ENCODE peak calls at places on chromosomes 3 and 15, in seven cellular contexts. D, S, J, L, B, E and N are unnamed samples.

GRCh38 chr3:123157598-123158287 is 44.0 kb upstream of the SEC22A start:
- DNase-seq in D (peak), B (no peak), J (no peak), L (no peak), S (no peak), E (peak), N (no peak)

GRCh38 chr3:133040696-133041523 is 2.7 kb downstream of the TMEM108 start:
- DNase-seq in E (peak), D (peak), B (peak), J (peak), L (peak), S (peak), N (peak)

GRCh38 chr15:77370580-77370979 is 49.3 kb downstream of the PEAK1 start:
- DNase-seq in D (no peak), S (no peak), E (no peak), J (no peak), L (no peak), B (peak), N (no peak)

GRCh38 chr3:106332884-106333283 is 464.1 kb upstream of the CBLB start:
- DNase-seq in L (peak), E (no peak), S (no peak), D (no peak), J (no peak), B (no peak), N (no peak)

GRCh38 chr3:151316267-151316991 is at the start of gene GPR87:
- DNase-seq in B (no peak), S (no peak), L (peak), D (no peak), J (no peak), E (no peak), N (no peak)

GRCh38 chr15:77901921-77902750 is 175.4 kb downstream of the TBC1D2B start:
- DNase-seq in S (peak), J (no peak), E (no peak), L (peak), B (no peak), D (peak), N (no peak)

GRCh38 chr3:182891364-182891763 is 89.0 kb downstream of the DCUN1D1 start:
- DNase-seq in S (no peak), D (no peak), E (no peak), J (no peak), L (no peak), B (no peak), N (no peak)

GRCh38 chr3:149385617-149386298 is 8.3 kb upstream of the TM4SF1 start:
- DNase-seq in J (no peak), L (no peak), S (no peak), E (no peak), D (no peak), B (no peak), N (no peak)

GRCh38 chr3:31432897-31433678 is 99.6 kb upstream of the STT3B start:
- DNase-seq in E (no peak), S (no peak), D (no peak), J (no peak), B (no peak), L (peak), N (no peak)

GRCh38 chr3:110579841-110580550 is 491.6 kb upstream of the NECTIN3 start:
- DNase-seq in J (no peak), D (no peak), L (no peak), B (peak), E (no peak), S (no peak), N (peak)

GRCh38 chr15:50260969-50261496 is 4.5 kb downstream of the HDC start:
- DNase-seq in S (no peak), D (no peak), E (no peak), J (no peak), L (no peak), B (peak), N (no peak)

GRCh38 chr3:135771760-135772159 is 193.8 kb upstream of the PPP2R3A start:
- DNase-seq in D (no peak), L (no peak), B (no peak), E (no peak), S (no peak), J (no peak), N (no peak)

GRCh38 chr15:31459011-31459748 is 132.5 kb downstream of the KLF13 start:
- DNase-seq in E (no peak), D (no peak), J (peak), L (peak), B (no peak), S (no peak), N (no peak)

GRCh38 chr3:140188285-140188684 is 253.3 kb downstream of the CLSTN2 start:
- DNase-seq in E (no peak), S (no peak), D (peak), L (no peak), B (no peak), J (no peak), N (no peak)

GRCh38 chr15:67783303-67783702 is 42.0 kb upstream of the SKOR1 start:
- DNase-seq in J (peak), B (no peak), D (no peak), L (no peak), E (no peak), S (no peak), N (no peak)

GRCh38 chr3:33063651-33064051 is 33.3 kb downstream of the GLB1 start:
- DNase-seq in J (peak), E (no peak), B (peak), L (no peak), S (no peak), D (no peak), N (peak)

GRCh38 chr15:85530079-85530478 is 149.7 kb downstream of the AKAP13 start:
- DNase-seq in B (no peak), E (no peak), D (no peak), L (no peak), S (no peak), J (no peak), N (no peak)

GRCh38 chr15:34085746-34086145 is 15.9 kb downstream of the EMC7 start:
- DNase-seq in L (no peak), S (no peak), B (no peak), J (no peak), E (no peak), D (no peak), N (peak)

GRCh38 chr3:64023187-64023860 is at the start of gene PSMD6:
- DNase-seq in E (peak), B (peak), D (peak), S (peak), J (peak), L (peak), N (peak)

GRCh38 chr15:51982013-51982769 is 10.6 kb upstream of the LEO1 start:
- DNase-seq in L (peak), D (no peak), J (peak), E (no peak), S (no peak), B (peak), N (peak)

GRCh38 chr3:42936157-42936981 is 30.4 kb downstream of the ZNF662 start:
- DNase-seq in J (no peak), B (peak), E (no peak), S (peak), L (peak), D (peak), N (peak)

GRCh38 chr15:68693071-68693470 is 114.3 kb downstream of the CORO2B start:
- DNase-seq in D (no peak), S (no peak), J (no peak), E (no peak), B (no peak), L (no peak), N (peak)

GRCh38 chr15:55031732-55032131 is 165.0 kb downstream of the RSL24D1 start:
- DNase-seq in S (no peak), B (no peak), D (no peak), L (no peak), E (no peak), J (no peak), N (no peak)

GRCh38 chr3:128590948-128591347 is 59.7 kb downstream of the RPN1 start:
- DNase-seq in E (peak), L (no peak), B (no peak), S (no peak), D (no peak), J (no peak), N (no peak)

GRCh38 chr3:122536634-122537033 is 21.9 kb upstream of the KPNA1 start:
- DNase-seq in B (no peak), J (no peak), D (no peak), S (no peak), L (no peak), E (no peak), N (no peak)

GRCh38 chr3:23288286-23288685 is 85.2 kb downstream of the UBE2E2 start:
- DNase-seq in D (peak), L (peak), J (no peak), S (no peak), E (no peak), B (peak), N (no peak)

GRCh38 chr3:143977326-143978262 is 6.0 kb downstream of the DIPK2A start:
- DNase-seq in L (no peak), D (no peak), J (peak), B (peak), S (no peak), E (no peak), N (peak)

GRCh38 chr3:25665646-25666136 is 984 bp upstream of the TOP2B start:
- DNase-seq in S (no peak), B (no peak), E (no peak), D (no peak), J (no peak), L (no peak), N (no peak)

GRCh38 chr3:17741621-17742091 is 775 bp downstream of the TBC1D5 start:
- DNase-seq in J (no peak), L (no peak), B (peak), S (no peak), D (no peak), E (no peak), N (no peak)

GRCh38 chr3:111072016-111072891 is 638 bp downstream of the NECTIN3 start:
- DNase-seq in L (peak), E (peak), D (peak), J (peak), B (peak), S (peak), N (peak)

GRCh38 chr3:46374755-46375154 is 4.0 kb downstream of the CCR5 start:
- DNase-seq in S (no peak), B (no peak), D (no peak), E (no peak), L (no peak), J (no peak), N (no peak)

GRCh38 chr3:46371802-46372340 is 1.1 kb downstream of the CCR5 start:
- DNase-seq in L (peak), E (no peak), D (no peak), J (no peak), B (no peak), S (no peak), N (no peak)

GRCh38 chr3:46375214-46375613 is 4.5 kb downstream of the CCR5 start:
- DNase-seq in S (no peak), B (no peak), J (no peak), D (no peak), L (no peak), E (no peak), N (no peak)

GRCh38 chr3:46370784-46371183 is at the start of gene CCR5:
- DNase-seq in E (no peak), J (peak), D (no peak), B (peak), S (no peak), L (no peak), N (no peak)

GRCh38 chr3:46372492-46373359 is 2.0 kb downstream of the CCR5 start:
- DNase-seq in L (peak), J (peak), E (no peak), S (no peak), D (no peak), B (peak), N (peak)
- TF ChIP-seq CTCF in L (peak), J (peak), E (peak), S (peak), D (peak), B (peak), N (peak)

GRCh38 chr3:180036092-180036677 is 552 bp downstream of the PEX5L start:
- DNase-seq in B (no peak), E (no peak), L (no peak), J (peak), D (no peak), S (no peak), N (no peak)
- H3K4me3 ChIP-seq in B (peak), E (peak), L (peak), J (peak), D (peak), S (no peak), N (no peak)

DNA sequence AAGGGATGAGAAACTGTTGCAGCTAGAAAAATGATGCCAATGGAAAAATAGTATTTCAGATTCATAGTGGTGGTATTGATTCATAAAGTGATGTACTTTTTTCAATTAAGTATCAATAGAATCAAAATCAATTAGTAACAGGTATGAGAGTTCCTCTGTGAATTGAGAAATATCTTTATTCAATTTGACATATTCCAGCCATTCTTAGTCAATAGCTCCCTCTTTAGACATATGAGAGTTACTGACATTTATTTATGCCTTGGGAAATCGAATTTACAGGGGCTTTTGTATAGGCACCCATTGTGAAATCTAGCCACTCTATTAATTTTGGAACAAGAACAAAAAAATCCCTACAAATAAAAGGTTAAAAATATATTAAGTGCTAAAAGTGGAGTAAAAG is 386.9 kb upstream of the CNTN3 start:
- DNase-seq in B (peak), D (no peak), S (no peak), L (peak), J (peak), E (no peak), N (peak)
- TF ChIP-seq CTCF in B (no peak), D (peak), S (no peak), L (peak), J (peak), E (peak), N (peak)

DNA sequence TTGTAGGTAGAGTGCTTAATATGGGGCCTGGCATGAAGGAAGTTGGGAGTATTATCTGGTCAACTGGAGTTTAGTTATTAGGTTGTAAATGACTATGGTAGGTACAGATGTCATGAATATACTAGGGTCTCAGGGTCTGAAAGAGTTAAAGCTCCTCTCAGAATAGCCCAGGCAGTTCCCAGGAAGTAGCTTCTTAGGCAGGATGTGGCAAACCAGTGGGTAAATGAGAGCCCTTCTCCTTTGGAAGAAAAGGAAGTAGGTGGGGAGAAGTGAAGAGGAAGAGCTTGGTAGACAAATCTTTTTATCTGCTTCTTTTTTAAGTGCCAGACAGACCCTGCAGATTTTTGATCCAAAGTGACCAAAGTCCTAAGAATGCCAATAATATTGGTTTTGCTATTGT is 24.5 kb downstream of the MAP2K1 start:
- DNase-seq in J (no peak), S (no peak), D (no peak), B (no peak), E (no peak), L (no peak), N (no peak)
- H3K4me3 ChIP-seq in J (no peak), S (no peak), D (no peak), B (no peak), E (no peak), L (no peak), N (no peak)

DNA sequence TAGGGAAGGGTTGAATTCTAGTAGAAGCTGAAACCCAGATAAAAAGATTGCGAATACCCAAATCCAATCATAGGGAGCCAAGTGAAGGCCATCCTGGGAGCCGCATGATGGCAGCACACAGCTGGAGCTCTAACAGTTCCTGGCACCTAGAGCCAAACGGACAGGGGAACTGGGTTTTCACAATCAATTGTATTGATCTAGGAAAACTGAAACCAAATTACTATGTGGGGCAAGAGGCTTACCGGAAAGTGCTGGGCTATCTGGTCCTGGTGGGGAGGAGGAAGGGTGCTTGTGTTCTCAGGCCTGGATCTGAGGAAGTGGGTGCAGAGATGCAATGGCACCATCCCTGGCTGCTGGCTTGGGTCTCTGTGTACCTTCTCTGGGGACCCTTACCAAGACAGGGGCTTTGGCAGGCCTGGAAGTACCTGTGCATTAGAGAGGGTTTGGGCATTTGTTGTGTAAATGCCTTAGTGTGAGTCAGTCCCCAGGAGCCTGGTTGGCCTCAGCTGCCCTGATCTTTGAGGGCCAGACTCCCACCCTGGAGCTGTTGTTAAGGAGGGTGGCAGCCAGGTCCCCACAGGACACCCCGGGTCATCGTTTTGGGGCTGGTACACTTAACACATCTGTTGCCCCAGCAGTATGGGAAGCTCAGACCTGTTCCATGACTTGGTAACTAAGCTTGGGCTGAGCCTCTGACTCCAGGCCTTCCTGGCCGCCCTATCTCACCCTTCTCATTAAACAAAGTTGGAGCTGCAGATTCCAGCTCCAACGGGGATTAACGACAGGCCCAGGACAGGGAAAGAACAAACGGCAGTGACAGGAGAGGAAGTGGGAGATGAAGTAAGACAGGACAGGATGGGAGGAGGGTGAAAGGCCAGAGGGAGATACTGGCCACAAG is 8.9 kb upstream of the FURIN start:
- DNase-seq in B (no peak), S (no peak), L (no peak), E (no peak), D (peak), J (no peak), N (no peak)
- TF ChIP-seq CTCF in B (peak), S (no peak), L (no peak), E (no peak), D (peak), J (no peak), N (peak)